ENCODE peak calls at places on chromosomes 12 and 14, in six cellular contexts. L, B, X, T, K and W are unnamed samples.
A peak's percentile ranks its signal among the peaks of the same experiment; 100 is the strongest.

GRCh38 chr12:89733579-89734201 is 25.1 kb upstream of the ATP2B1 start:
- DNase-seq in L (peak; percentile 90), B (no peak), X (peak; percentile 93), T (no peak), K (peak; percentile 37), W (no peak)

GRCh38 chr12:109737631-109738030 is 24.0 kb downstream of the FAM222A start:
- DNase-seq in L (no peak), B (no peak), X (no peak), T (no peak), K (no peak), W (no peak)

GRCh38 chr14:32697114-32697513 is 241.6 kb upstream of the NPAS3 start:
- DNase-seq in L (no peak), B (no peak), X (no peak), T (no peak), K (no peak), W (no peak)

GRCh38 chr14:31261523-31261858 is 53.9 kb upstream of the HECTD1 start:
- DNase-seq in L (no peak), B (no peak), X (no peak), T (no peak), K (no peak), W (no peak)

GRCh38 chr12:131894981-131895639 is 688 bp downstream of the ULK1 start:
- DNase-seq in L (no peak), B (peak; percentile 43), X (no peak), T (no peak), K (no peak), W (no peak)

GRCh38 chr12:1594295-1595025 is at the start of gene FBXL14:
- DNase-seq in L (peak; percentile 79), B (peak; percentile 95), X (peak; percentile 90), T (no peak), K (peak; percentile 90), W (peak; percentile 89)

GRCh38 chr14:91867316-91867988 is at the start of gene TC2N:
- DNase-seq in L (no peak), B (no peak), X (no peak), T (no peak), K (no peak), W (no peak)

GRCh38 chr12:39402922-39403321 is 40.0 kb downstream of the KIF21A start:
- DNase-seq in L (no peak), B (no peak), X (no peak), T (no peak), K (peak; percentile 77), W (no peak)

GRCh38 chr12:115204957-115205754 is 521.2 kb upstream of the TBX3 start:
- DNase-seq in L (peak; percentile 68), B (peak; percentile 45), X (peak; percentile 30), T (no peak), K (no peak), W (no peak)

GRCh38 chr14:34522496-34522895 is 17.0 kb downstream of the EAPP start:
- DNase-seq in L (no peak), B (no peak), X (no peak), T (no peak), K (no peak), W (no peak)

GRCh38 chr12:54355104-54355815 is 9.0 kb downstream of the GPR84 start:
- DNase-seq in L (no peak), B (peak; percentile 50), X (no peak), T (no peak), K (no peak), W (peak; percentile 82)

GRCh38 chr12:54356951-54357356 is 7.3 kb downstream of the GPR84 start:
- DNase-seq in L (no peak), B (peak; percentile 57), X (peak; percentile 48), T (no peak), K (no peak), W (no peak)

GRCh38 chr12:54358620-54358944 is 5.7 kb downstream of the GPR84 start:
- DNase-seq in L (no peak), B (no peak), X (peak; percentile 66), T (no peak), K (no peak), W (peak; percentile 29)

GRCh38 chr12:54357802-54358619 is 6.3 kb downstream of the GPR84 start:
- DNase-seq in L (no peak), B (peak; percentile 78), X (peak; percentile 75), T (no peak), K (no peak), W (no peak)

DNA sequence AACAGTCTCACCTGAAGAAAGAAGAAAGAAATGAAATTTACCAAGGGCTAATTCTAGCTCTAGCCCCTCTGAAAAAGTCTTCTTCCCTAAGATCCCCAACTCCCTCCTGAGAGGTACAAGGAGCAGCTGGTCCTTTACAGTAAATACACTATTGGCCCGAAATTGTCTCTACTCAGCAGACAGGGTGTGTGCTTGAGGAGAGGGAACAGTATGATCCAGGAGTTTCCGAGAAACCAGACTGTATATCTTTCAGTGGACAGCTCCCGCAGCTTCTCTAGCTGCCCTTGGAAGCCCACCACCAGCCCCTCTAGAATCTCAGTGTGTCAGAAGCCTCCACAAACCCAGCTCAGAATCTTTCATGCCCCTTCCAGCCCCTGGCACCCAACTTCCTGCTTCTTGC is 8.1 kb downstream of the GPR84 start:
- DNase-seq in L (no peak), B (no peak), X (peak; percentile 15), T (no peak), K (no peak), W (no peak)
- H3K18ac ChIP-seq in L (no peak overlapping the region), B (no peak overlapping the region), X (peak overlapping the region; percentile 29), T (no peak overlapping the region), K (no peak overlapping the region), W (peak overlapping the region; percentile 89)

GRCh38 chr12:92601680-92602079 is 101.1 kb upstream of the PLEKHG7 start:
- DNase-seq in L (no peak), B (no peak), X (no peak), T (no peak), K (no peak), W (no peak)

GRCh38 chr12:92602476-92602875 is 100.3 kb upstream of the PLEKHG7 start:
- DNase-seq in L (peak; percentile 96), B (no peak), X (peak; percentile 90), T (no peak), K (peak; percentile 82), W (no peak)

GRCh38 chr12:92597118-92597517 is 105.7 kb upstream of the PLEKHG7 start:
- DNase-seq in L (no peak), B (no peak), X (no peak), T (no peak), K (no peak), W (no peak)

GRCh38 chr12:92597997-92598396 is 104.8 kb upstream of the PLEKHG7 start:
- DNase-seq in L (peak; percentile 91), B (no peak), X (peak; percentile 62), T (no peak), K (peak; percentile 43), W (no peak)

GRCh38 chr12:92600052-92600451 is 102.7 kb upstream of the PLEKHG7 start:
- DNase-seq in L (no peak), B (no peak), X (no peak), T (no peak), K (no peak), W (no peak)
- H4K91ac ChIP-seq in L (no peak overlapping the region), B (no peak overlapping the region), X (no peak overlapping the region), T (no peak overlapping the region), K (no peak overlapping the region), W (no peak overlapping the region)

GRCh38 chr12:132952371-132953162 is 3.5 kb downstream of the ZNF605 start:
- DNase-seq in L (no peak), B (no peak), X (no peak), T (no peak), K (no peak), W (no peak)

GRCh38 chr12:132949936-132950837 is 5.9 kb downstream of the ZNF605 start:
- DNase-seq in L (no peak), B (no peak), X (no peak), T (no peak), K (no peak), W (no peak)

GRCh38 chr12:132950844-132951535 is 5.1 kb downstream of the ZNF605 start:
- DNase-seq in L (no peak), B (no peak), X (no peak), T (no peak), K (no peak), W (no peak)

GRCh38 chr12:132953163-132953425 is 3.0 kb downstream of the ZNF605 start:
- DNase-seq in L (no peak), B (no peak), X (no peak), T (no peak), K (no peak), W (no peak)

DNA sequence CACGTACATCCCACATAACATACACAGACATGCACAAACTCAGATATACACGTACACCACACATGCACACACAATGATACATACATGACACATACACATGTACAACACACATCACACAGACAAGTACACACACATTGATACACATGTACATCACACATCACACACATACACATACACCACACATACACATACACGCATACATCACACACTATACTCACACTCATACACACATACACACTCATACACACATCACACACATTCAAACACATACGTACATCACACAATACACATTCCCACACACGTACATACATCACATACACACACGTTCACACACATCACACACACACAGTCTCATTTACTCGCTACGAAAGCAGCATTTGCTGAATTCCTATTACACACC is 4.5 kb downstream of the ZNF605 start:
- DNase-seq in L (no peak), B (no peak), X (no peak), T (no peak), K (no peak), W (no peak)
- H3K9me3 ChIP-seq in L (peaks cover 62% of the 10 kb centered on the region), B (peaks cover 42% of the 10 kb centered on the region), X (peaks cover 72% of the 10 kb centered on the region), T (peaks cover 65% of the 10 kb centered on the region), K (peaks cover 58% of the 10 kb centered on the region), W (peaks cover 77% of the 10 kb centered on the region)

GRCh38 chr12:47821346-47821706 is 1.6 kb upstream of the HDAC7 start:
- DNase-seq in L (no peak), B (no peak), X (no peak), T (no peak), K (no peak), W (no peak)
- H3K18ac ChIP-seq in L (peak overlapping the region; percentile 84), B (no peak overlapping the region), X (peak overlapping the region; percentile 98), T (peak overlapping the region; percentile 91), K (peak overlapping the region; percentile 97), W (peak overlapping the region; percentile 27)